ENCODE peak calls at places on chromosomes 1 and 21, in eight cellular contexts. P is dorsolateral prefrontal cortex; E is right lobe of liver; C is HL-60; J is NCI-H1694; U is WTC11; D is CD8-positive, alpha-beta T cell; S is H7. V is an unnamed sample.

GRCh38 chr1:92118826-92119225 is 38.7 kb downstream of the BTBD8 start:
- DNase-seq in P (no peak), E (no peak), C (no peak), J (no peak), U (no peak), D (no peak), S (no peak), V (no peak)

GRCh38 chr1:31732751-31733289 is 29.0 kb upstream of the COL16A1 start:
- DNase-seq in P (no peak), E (no peak), C (no peak), J (no peak), U (no peak), D (no peak), S (peak), V (no peak)

GRCh38 chr1:232271991-232272589 is 357.8 kb downstream of the SIPA1L2 start:
- DNase-seq in P (no peak), E (no peak), C (peak), J (no peak), U (no peak), D (no peak), S (peak), V (no peak)

GRCh38 chr1:15730936-15731335 is 5.1 kb upstream of the SLC25A34 start:
- DNase-seq in P (no peak), E (no peak), C (no peak), J (no peak), U (no peak), D (no peak), S (no peak), V (no peak)

GRCh38 chr1:244792188-244792850 is 43.1 kb upstream of the COX20 start:
- DNase-seq in P (no peak), E (no peak), C (no peak), J (no peak), U (no peak), D (no peak), S (no peak), V (no peak)

GRCh38 chr1:223068913-223069312 is 74.1 kb downstream of the TLR5 start:
- DNase-seq in P (no peak), E (no peak), C (no peak), J (no peak), U (no peak), D (no peak), S (no peak), V (no peak)

GRCh38 chr1:210132582-210132981 is 100.0 kb upstream of the SERTAD4 start:
- DNase-seq in P (no peak), E (no peak), C (no peak), J (no peak), U (no peak), D (no peak), S (no peak), V (peak)

GRCh38 chr1:88145752-88146151 is 538.3 kb upstream of the PKN2 start:
- DNase-seq in P (no peak), E (no peak), C (no peak), J (no peak), U (no peak), D (no peak), S (no peak), V (no peak)

GRCh38 chr1:17547271-17547670 is 7.8 kb downstream of the ARHGEF10L start:
- DNase-seq in P (no peak), E (no peak), C (no peak), J (no peak), U (no peak), D (no peak), S (peak), V (peak)

GRCh38 chr1:235047331-235047871 is 81.2 kb downstream of the TOMM20 start:
- DNase-seq in P (no peak), E (no peak), C (no peak), J (no peak), U (no peak), D (no peak), S (no peak), V (no peak)

GRCh38 chr1:52189898-52190480 is 48.1 kb downstream of the ZFYVE9 start:
- DNase-seq in P (no peak), E (no peak), C (peak), J (no peak), U (no peak), D (no peak), S (no peak), V (no peak)

GRCh38 chr1:229887043-229887822 is 179.8 kb upstream of the GALNT2 start:
- DNase-seq in P (no peak), E (no peak), C (peak), J (peak), U (no peak), D (no peak), S (no peak), V (no peak)

GRCh38 chr1:91805343-91805801 is 80.6 kb downstream of the TGFBR3 start:
- DNase-seq in P (no peak), E (no peak), C (no peak), J (no peak), U (no peak), D (no peak), S (no peak), V (no peak)

GRCh38 chr1:30919025-30919881 is 10.7 kb upstream of the SDC3 start:
- DNase-seq in P (no peak), E (no peak), C (peak), J (no peak), U (no peak), D (no peak), S (no peak), V (no peak)

GRCh38 chr1:6743189-6744101 is 41.8 kb upstream of the CAMTA1 start:
- DNase-seq in P (peak), E (peak), C (peak), J (no peak), U (peak), D (no peak), S (peak), V (no peak)

GRCh38 chr21:33801424-33802405 is 113.9 kb downstream of the ATP5PO start:
- DNase-seq in P (no peak), E (peak), C (peak), J (peak), U (peak), D (no peak), S (peak), V (peak)

GRCh38 chr1:109890115-109890953 is 20.3 kb upstream of the CSF1 start:
- DNase-seq in P (no peak), E (no peak), C (no peak), J (no peak), U (no peak), D (no peak), S (no peak), V (no peak)

GRCh38 chr1:21764615-21765423 is 18.1 kb downstream of the USP48 start:
- DNase-seq in P (no peak), E (peak), C (no peak), J (no peak), U (no peak), D (no peak), S (peak), V (peak)

GRCh38 chr1:35269190-35269988 is 880 bp downstream of the ZMYM4 start:
- DNase-seq in P (no peak), E (no peak), C (peak), J (no peak), U (no peak), D (no peak), S (no peak), V (no peak)

GRCh38 chr1:94384485-94385353 is 33.5 kb upstream of the ABCD3 start:
- DNase-seq in P (no peak), E (no peak), C (peak), J (no peak), U (no peak), D (no peak), S (no peak), V (peak)

GRCh38 chr1:33346921-33347649 is 26.2 kb upstream of the A3GALT2 start:
- DNase-seq in P (no peak), E (peak), C (peak), J (no peak), U (no peak), D (no peak), S (no peak), V (no peak)

GRCh38 chr1:98077691-98078090 is 156.9 kb upstream of the DPYD start:
- DNase-seq in P (no peak), E (no peak), C (no peak), J (no peak), U (no peak), D (no peak), S (no peak), V (no peak)

GRCh38 chr1:225896937-225897549 is 8.1 kb upstream of the LEFTY1 start:
- DNase-seq in P (no peak), E (peak), C (peak), J (no peak), U (no peak), D (peak), S (peak), V (no peak)

GRCh38 chr1:245605480-245606156 is 450.8 kb downstream of the KIF26B start:
- DNase-seq in P (no peak), E (no peak), C (no peak), J (no peak), U (no peak), D (no peak), S (no peak), V (no peak)

GRCh38 chr1:117215733-117216462 is 5.2 kb upstream of the VTCN1 start:
- DNase-seq in P (no peak), E (no peak), C (no peak), J (no peak), U (no peak), D (no peak), S (no peak), V (no peak)

GRCh38 chr1:9322845-9323244 is 30.2 kb downstream of the SPSB1 start:
- DNase-seq in P (peak), E (no peak), C (no peak), J (no peak), U (no peak), D (no peak), S (peak), V (peak)

GRCh38 chr1:19762175-19762779 is 37.4 kb downstream of the TMCO4 start:
- DNase-seq in P (no peak), E (peak), C (peak), J (peak), U (peak), D (peak), S (peak), V (peak)

GRCh38 chr1:25616932-25617625 is 488 bp downstream of the MAN1C1 start:
- DNase-seq in P (no peak), E (no peak), C (no peak), J (no peak), U (peak), D (no peak), S (peak), V (peak)

GRCh38 chr1:33358771-33359503 is 38.0 kb upstream of the A3GALT2 start:
- DNase-seq in P (no peak), E (no peak), C (no peak), J (no peak), U (no peak), D (no peak), S (no peak), V (no peak)

GRCh38 chr1:43978551-43979260 is at the start of gene B4GALT2:
- DNase-seq in P (peak), E (peak), C (peak), J (no peak), U (peak), D (peak), S (peak), V (peak)

GRCh38 chr1:174074757-174075156 is 52.6 kb upstream of the RC3H1 start:
- DNase-seq in P (no peak), E (no peak), C (peak), J (no peak), U (no peak), D (no peak), S (no peak), V (no peak)

V was measured in neural progenitor cell.